ENCODE peak calls at places on chromosome 11, in eight cellular contexts. H is fibroblast of pulmonary artery, T is psoas muscle, F is osteocyte, S is colonic mucosa, Z is upper lobe of left lung, P is hepatocyte, R is GM12865. K is an unnamed sample.

GRCh38 chr11:116984589-116984988 is 113.6 kb downstream of the SIK3 start:
- DNase-seq in H (peak; percentile 89), T (no peak), F (no peak), S (no peak), Z (no peak), P (peak; percentile 17), R (no peak), K (no peak)

GRCh38 chr11:77027275-77027674 is 6.9 kb upstream of the B3GNT6 start:
- DNase-seq in H (no peak), T (no peak), F (no peak), S (no peak), Z (no peak), P (no peak), R (no peak), K (no peak)

GRCh38 chr11:17770048-17770652 is 35.6 kb downstream of the KCNC1 start:
- DNase-seq in H (no peak), T (no peak), F (no peak), S (peak; percentile 93), Z (no peak), P (peak; percentile 71), R (peak; percentile 18), K (no peak)

GRCh38 chr11:79543101-79543500 is 102.3 kb upstream of the TENM4 start:
- DNase-seq in H (no peak), T (no peak), F (no peak), S (no peak), Z (no peak), P (no peak), R (no peak), K (no peak)

GRCh38 chr11:102527701-102528100 is 2.8 kb downstream of the MMP7 start:
- DNase-seq in H (no peak), T (no peak), F (no peak), S (no peak), Z (no peak), P (no peak), R (no peak), K (no peak)

GRCh38 chr11:38784164-38784563 is 2186.1 kb upstream of the RAG2 start:
- DNase-seq in H (no peak), T (no peak), F (no peak), S (no peak), Z (no peak), P (no peak), R (no peak), K (no peak)

GRCh38 chr11:45899086-45899447 is 8.0 kb downstream of the FREY1 start:
- DNase-seq in H (no peak), T (no peak), F (no peak), S (no peak), Z (no peak), P (no peak), R (no peak), K (no peak)

GRCh38 chr11:33899383-33900037 is 7.6 kb upstream of the LMO2 start:
- DNase-seq in H (peak; percentile 91), T (peak; percentile 81), F (no peak), S (peak; percentile 64), Z (peak; percentile 68), P (peak; percentile 63), R (no peak), K (no peak)

GRCh38 chr11:112958670-112959069 is 2.5 kb upstream of the NCAM1 start:
- DNase-seq in H (peak; percentile 52), T (no peak), F (no peak), S (no peak), Z (no peak), P (no peak), R (no peak), K (no peak)

GRCh38 chr11:10414659-10415058 is 40.4 kb upstream of the AMPD3 start:
- DNase-seq in H (peak; percentile 74), T (peak; percentile 55), F (no peak), S (no peak), Z (peak; percentile 71), P (no peak), R (peak; percentile 23), K (no peak)

GRCh38 chr11:10414181-10414580 is 40.9 kb upstream of the AMPD3 start:
- DNase-seq in H (no peak), T (no peak), F (no peak), S (no peak), Z (no peak), P (no peak), R (no peak), K (no peak)

GRCh38 chr11:10412266-10412665 is 42.8 kb upstream of the AMPD3 start:
- DNase-seq in H (no peak), T (no peak), F (no peak), S (no peak), Z (no peak), P (no peak), R (no peak), K (no peak)

GRCh38 chr11:10410844-10411200 is 44.2 kb upstream of the AMPD3 start:
- DNase-seq in H (no peak), T (no peak), F (no peak), S (no peak), Z (no peak), P (no peak), R (no peak), K (no peak)

DNA sequence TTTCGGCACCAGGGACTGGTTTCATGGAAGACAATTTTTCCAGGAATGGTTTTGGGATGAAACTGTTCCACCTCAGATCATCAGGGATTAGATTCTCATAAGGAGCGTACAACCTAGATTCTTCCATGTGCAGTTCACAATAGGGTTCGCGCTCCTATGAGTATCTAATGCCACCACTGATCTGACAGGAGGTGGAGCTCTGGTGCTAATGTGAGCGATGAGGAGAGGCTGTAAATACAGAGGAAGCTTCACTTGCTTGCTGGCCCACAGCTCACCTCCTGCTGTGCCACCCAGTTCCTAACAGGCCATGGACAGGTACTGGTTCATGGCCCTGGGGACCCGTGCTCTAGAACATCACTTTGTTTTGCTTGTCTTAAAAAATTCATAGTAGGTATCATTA is 41.8 kb upstream of the AMPD3 start:
- DNase-seq in H (no peak), T (no peak), F (no peak), S (peak; percentile 38), Z (peak; percentile 47), P (no peak), R (peak; percentile 72), K (no peak)
- TF ChIP-seq CTCF in H (no peak), T (no peak), F (peak; percentile 34), S (peak; percentile 18), Z (no peak), P (peak; percentile 18), R (peak; percentile 57), K (peak; percentile 69)

DNA sequence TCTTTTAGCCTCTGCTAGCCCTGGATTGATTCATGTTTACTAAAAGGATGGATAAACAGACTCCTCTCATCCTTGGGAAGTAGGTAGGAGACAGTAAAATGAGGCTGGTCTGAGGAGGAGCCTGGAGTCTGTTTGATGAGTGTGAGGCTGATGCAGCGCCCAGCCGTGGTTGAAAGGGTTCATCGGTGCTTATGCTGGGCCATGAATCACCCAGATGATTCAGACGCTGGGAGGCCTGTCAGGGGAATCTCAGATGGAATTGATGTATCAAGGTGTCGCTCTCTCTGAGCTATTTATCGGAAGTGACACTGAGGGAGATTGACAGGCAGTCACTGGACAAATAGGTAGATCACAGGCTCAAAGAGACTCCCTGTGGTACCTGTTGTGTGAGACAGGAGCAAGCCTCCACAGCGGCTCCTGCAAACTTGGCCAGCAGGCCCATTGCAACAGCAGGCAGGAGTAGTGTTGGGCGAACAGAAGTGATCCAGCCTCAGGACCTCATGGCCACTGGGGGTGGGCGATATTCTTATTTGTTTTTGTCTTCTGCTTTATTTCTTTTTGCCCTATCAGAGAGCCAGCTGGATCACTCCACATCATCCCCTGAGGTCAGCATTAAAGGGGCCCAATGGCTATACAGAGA is 109.9 kb upstream of the CADM1 start:
- DNase-seq in H (no peak), T (peak; percentile 15), F (no peak), S (no peak), Z (no peak), P (peak; percentile 34), R (no peak), K (no peak)
- TF ChIP-seq CTCF in H (no peak), T (no peak), F (no peak), S (no peak), Z (no peak), P (no peak), R (no peak), K (no peak)

GRCh38 chr11:131694526-131695424 is 324.4 kb downstream of the NTM start:
- DNase-seq in H (peak; percentile 81), T (peak; percentile 78), F (peak; percentile 95), S (peak; percentile 81), Z (peak; percentile 76), P (peak; percentile 93), R (peak; percentile 68), K (peak; percentile 84)

GRCh38 chr11:131696584-131697120 is 326.2 kb downstream of the NTM start:
- DNase-seq in H (no peak), T (no peak), F (no peak), S (no peak), Z (no peak), P (no peak), R (no peak), K (no peak)

GRCh38 chr11:131692961-131693360 is 322.5 kb downstream of the NTM start:
- DNase-seq in H (no peak), T (no peak), F (peak; percentile 32), S (peak; percentile 6), Z (no peak), P (no peak), R (no peak), K (no peak)

GRCh38 chr11:131693756-131694155 is 323.3 kb downstream of the NTM start:
- DNase-seq in H (no peak), T (no peak), F (no peak), S (peak; percentile 1), Z (no peak), P (no peak), R (no peak), K (no peak)

DNA sequence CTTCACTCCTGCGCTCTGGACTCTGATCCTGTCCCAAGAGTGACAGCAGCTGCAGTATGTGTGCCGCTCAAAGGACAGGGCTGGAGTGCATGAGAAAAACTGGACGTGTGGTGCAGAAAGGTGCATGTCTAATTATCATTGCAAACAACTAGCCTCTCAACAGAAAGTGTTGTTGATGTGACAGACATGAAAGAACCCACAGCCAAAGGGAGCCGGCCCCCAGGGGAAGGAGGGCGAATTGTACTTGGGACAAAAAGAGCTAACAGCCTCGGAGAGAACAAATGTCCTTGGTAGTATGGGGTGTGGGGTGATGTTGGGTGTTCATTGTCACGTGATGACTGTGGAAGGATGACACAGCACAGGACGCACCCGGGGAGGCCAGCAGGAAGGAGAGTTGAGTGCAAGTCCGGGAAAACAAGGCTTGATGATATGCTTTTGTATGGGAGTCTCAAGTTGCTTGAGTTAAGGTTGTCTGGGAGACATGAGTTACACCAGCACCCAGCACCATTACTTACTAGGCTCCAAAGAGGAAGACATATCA is 325.5 kb downstream of the NTM start:
- DNase-seq in H (peak; percentile 3), T (no peak), F (no peak), S (peak; percentile 3), Z (no peak), P (no peak), R (no peak), K (no peak)
- TF ChIP-seq CTCF in H (no peak), T (no peak), F (no peak), S (no peak), Z (no peak), P (no peak), R (no peak), K (no peak)

DNA sequence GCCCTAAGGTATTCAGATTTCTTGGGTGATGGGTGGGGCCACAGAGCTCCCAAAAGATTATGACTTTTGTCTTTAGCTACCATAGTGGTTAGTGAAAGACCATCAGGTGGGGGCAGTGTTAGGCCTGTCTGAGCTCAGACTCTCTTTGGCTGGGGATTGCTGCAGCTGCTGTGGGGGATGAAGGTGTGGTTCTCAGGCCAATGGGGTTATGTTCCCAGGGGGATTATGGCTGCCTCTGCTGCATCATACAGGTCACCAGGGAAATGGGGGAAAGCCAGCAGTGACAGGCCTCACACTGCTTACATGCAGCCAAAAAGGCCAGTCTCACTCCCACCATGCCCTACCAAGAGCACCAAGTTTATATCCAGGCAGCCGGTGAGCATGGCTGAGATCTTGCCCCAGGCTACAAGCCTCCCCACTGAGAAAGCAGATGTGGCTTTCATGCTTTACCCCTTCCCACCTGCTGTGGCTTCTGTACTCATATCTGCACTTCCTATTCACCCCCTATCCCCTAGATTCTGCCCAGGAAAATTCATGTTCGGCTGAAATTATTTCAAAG is 24.8 kb downstream of the CNTF start:
- DNase-seq in H (no peak), T (no peak), F (no peak), S (no peak), Z (no peak), P (no peak), R (peak; percentile 82), K (no peak)
- TF ChIP-seq CTCF in H (no peak), T (no peak), F (no peak), S (no peak), Z (no peak), P (no peak), R (no peak), K (peak; percentile 17)